ENCODE peak calls at places on chromosomes 3 and 15, in four cellular contexts. P is KBM-7, U is AG10803, M is CMK. W is an unnamed sample.

GRCh38 chr15:59160880-59161593 is 45.6 kb upstream of the LDHAL6B start:
- DNase-seq in P (peak), U (no peak), M (no peak), W (no peak)

GRCh38 chr3:107958151-107958550 is 132.7 kb downstream of the CD47 start:
- DNase-seq in P (no peak), U (peak), M (no peak), W (no peak)

GRCh38 chr15:66936115-66936863 is 129.1 kb upstream of the SMAD3 start:
- DNase-seq in P (no peak), U (peak), M (no peak), W (peak)

GRCh38 chr3:188326111-188326510 is 172.2 kb downstream of the LPP start:
- DNase-seq in P (no peak), U (no peak), M (no peak), W (no peak)

GRCh38 chr3:107412376-107412775 is 35.1 kb downstream of the CCDC54 start:
- DNase-seq in P (no peak), U (peak), M (no peak), W (peak)

GRCh38 chr15:43876872-43877271 is 50.1 kb downstream of the WDR76 start:
- DNase-seq in P (no peak), U (no peak), M (no peak), W (no peak)

GRCh38 chr15:66657062-66658020 is 44.7 kb upstream of the SMAD6 start:
- DNase-seq in P (no peak), U (peak), M (no peak), W (no peak)

GRCh38 chr3:193391902-193392301 is 13.3 kb upstream of the ATP13A5 start:
- DNase-seq in P (no peak), U (no peak), M (no peak), W (peak)

GRCh38 chr3:143170676-143171075 is 51.1 kb downstream of the CHST2 start:
- DNase-seq in P (peak), U (no peak), M (no peak), W (peak)

GRCh38 chr15:76866008-76866407 is 39.1 kb downstream of the SCAPER start:
- DNase-seq in P (no peak), U (peak), M (no peak), W (no peak)

GRCh38 chr3:150761831-150762661 is 923 bp downstream of the SIAH2 start:
- DNase-seq in P (peak), U (peak), M (peak), W (peak)